ENCODE peak calls at places on chromosomes 13 and 19, in ten cellular contexts. One of them, this sample, is unnamed.

GRCh38 chr19:23528376-23528775 is 133.1 kb upstream of the ZNF91 start:
- DNase-seq in nephron progenitor cell: no peak
- DNase-seq in cardiac muscle cell: no peak
- DNase-seq in colonic mucosa: no peak
- DNase-seq in AG09309: no peak
- DNase-seq in bronchial epithelial cell: peak; percentile 55
- DNase-seq in mucosa of descending colon: no peak
- DNase-seq in RWPE1: peak; percentile 76
- DNase-seq in mesothelial cell of epicardium: no peak
- DNase-seq in psoas muscle: no peak
- DNase-seq in this sample: no peak

GRCh38 chr19:14404322-14404721 is 14.8 kb downstream of the DDX39A start:
- DNase-seq in psoas muscle: no peak
- DNase-seq in bronchial epithelial cell: peak; percentile 34
- DNase-seq in colonic mucosa: no peak
- DNase-seq in AG09309: no peak
- DNase-seq in cardiac muscle cell: no peak
- DNase-seq in RWPE1: no peak
- DNase-seq in mesothelial cell of epicardium: no peak
- DNase-seq in nephron progenitor cell: no peak
- DNase-seq in mucosa of descending colon: no peak
- DNase-seq in this sample: no peak

GRCh38 chr13:38421590-38422560 is 72.2 kb downstream of the UFM1 start:
- DNase-seq in RWPE1: peak; percentile 4
- DNase-seq in psoas muscle: no peak
- DNase-seq in mesothelial cell of epicardium: no peak
- DNase-seq in AG09309: no peak
- DNase-seq in colonic mucosa: no peak
- DNase-seq in mucosa of descending colon: no peak
- DNase-seq in nephron progenitor cell: no peak
- DNase-seq in bronchial epithelial cell: no peak
- DNase-seq in cardiac muscle cell: no peak
- DNase-seq in this sample: no peak

GRCh38 chr19:3450796-3451411 is 29.4 kb downstream of the SMIM24 start:
- DNase-seq in cardiac muscle cell: no peak
- DNase-seq in RWPE1: peak; percentile 68
- DNase-seq in mucosa of descending colon: no peak
- DNase-seq in psoas muscle: peak; percentile 88
- DNase-seq in mesothelial cell of epicardium: no peak
- DNase-seq in AG09309: peak; percentile 98
- DNase-seq in bronchial epithelial cell: peak; percentile 95
- DNase-seq in nephron progenitor cell: no peak
- DNase-seq in colonic mucosa: no peak
- DNase-seq in this sample: no peak

GRCh38 chr19:45879055-45879454 is 6.9 kb downstream of the IRF2BP1 start:
- DNase-seq in mesothelial cell of epicardium: no peak
- DNase-seq in bronchial epithelial cell: no peak
- DNase-seq in cardiac muscle cell: no peak
- DNase-seq in colonic mucosa: no peak
- DNase-seq in nephron progenitor cell: no peak
- DNase-seq in psoas muscle: no peak
- DNase-seq in mucosa of descending colon: no peak
- DNase-seq in RWPE1: no peak
- DNase-seq in AG09309: no peak
- DNase-seq in this sample: no peak

GRCh38 chr19:30319876-30320275 is 52.3 kb upstream of the ZNF536 start:
- DNase-seq in AG09309: no peak
- DNase-seq in nephron progenitor cell: no peak
- DNase-seq in RWPE1: no peak
- DNase-seq in cardiac muscle cell: no peak
- DNase-seq in psoas muscle: no peak
- DNase-seq in mesothelial cell of epicardium: no peak
- DNase-seq in bronchial epithelial cell: no peak
- DNase-seq in colonic mucosa: no peak
- DNase-seq in mucosa of descending colon: no peak
- DNase-seq in this sample: no peak

GRCh38 chr13:106534844-106535551 is 464 bp downstream of the EFNB2 start:
- DNase-seq in cardiac muscle cell: peak; percentile 37
- DNase-seq in bronchial epithelial cell: no peak
- DNase-seq in AG09309: no peak
- DNase-seq in RWPE1: no peak
- DNase-seq in mucosa of descending colon: peak; percentile 65
- DNase-seq in mesothelial cell of epicardium: no peak
- DNase-seq in colonic mucosa: no peak
- DNase-seq in nephron progenitor cell: peak; percentile 53
- DNase-seq in psoas muscle: peak; percentile 72
- DNase-seq in this sample: no peak

GRCh38 chr13:43195112-43195511 is 171.7 kb downstream of the DNAJC15 start:
- DNase-seq in bronchial epithelial cell: no peak
- DNase-seq in mesothelial cell of epicardium: no peak
- DNase-seq in AG09309: no peak
- DNase-seq in RWPE1: no peak
- DNase-seq in mucosa of descending colon: no peak
- DNase-seq in colonic mucosa: no peak
- DNase-seq in psoas muscle: no peak
- DNase-seq in nephron progenitor cell: no peak
- DNase-seq in cardiac muscle cell: no peak
- DNase-seq in this sample: no peak

GRCh38 chr13:43846496-43846895 is 33.0 kb downstream of the CCDC122 start:
- DNase-seq in bronchial epithelial cell: no peak
- DNase-seq in colonic mucosa: no peak
- DNase-seq in cardiac muscle cell: no peak
- DNase-seq in nephron progenitor cell: no peak
- DNase-seq in psoas muscle: no peak
- DNase-seq in mucosa of descending colon: no peak
- DNase-seq in AG09309: no peak
- DNase-seq in mesothelial cell of epicardium: no peak
- DNase-seq in RWPE1: no peak
- DNase-seq in this sample: no peak

GRCh38 chr13:103758222-103758621 is 692.0 kb upstream of the SLC10A2 start:
- DNase-seq in nephron progenitor cell: no peak
- DNase-seq in mucosa of descending colon: no peak
- DNase-seq in bronchial epithelial cell: no peak
- DNase-seq in psoas muscle: no peak
- DNase-seq in RWPE1: no peak
- DNase-seq in colonic mucosa: no peak
- DNase-seq in AG09309: no peak
- DNase-seq in cardiac muscle cell: no peak
- DNase-seq in mesothelial cell of epicardium: no peak
- DNase-seq in this sample: no peak

GRCh38 chr19:49085020-49085867 is at the start of gene SNRNP70:
- DNase-seq in colonic mucosa: peak; percentile 98
- DNase-seq in psoas muscle: peak; percentile 100
- DNase-seq in nephron progenitor cell: peak; percentile 99
- DNase-seq in cardiac muscle cell: peak; percentile 100
- DNase-seq in mesothelial cell of epicardium: peak; percentile 100
- DNase-seq in RWPE1: peak; percentile 100
- DNase-seq in AG09309: peak; percentile 98
- DNase-seq in bronchial epithelial cell: peak; percentile 93
- DNase-seq in mucosa of descending colon: peak; percentile 99
- DNase-seq in this sample: peak; percentile 99
- TF ChIP-seq CTCF in colonic mucosa: no peak
- TF ChIP-seq CTCF in psoas muscle: no peak
- TF ChIP-seq CTCF in nephron progenitor cell: no peak
- TF ChIP-seq CTCF in cardiac muscle cell: no peak
- TF ChIP-seq CTCF in mesothelial cell of epicardium: no peak
- TF ChIP-seq CTCF in RWPE1: no peak
- TF ChIP-seq CTCF in AG09309: no peak
- TF ChIP-seq CTCF in bronchial epithelial cell: no peak
- TF ChIP-seq CTCF in mucosa of descending colon: no peak
- TF ChIP-seq CTCF in this sample: no peak

DNA sequence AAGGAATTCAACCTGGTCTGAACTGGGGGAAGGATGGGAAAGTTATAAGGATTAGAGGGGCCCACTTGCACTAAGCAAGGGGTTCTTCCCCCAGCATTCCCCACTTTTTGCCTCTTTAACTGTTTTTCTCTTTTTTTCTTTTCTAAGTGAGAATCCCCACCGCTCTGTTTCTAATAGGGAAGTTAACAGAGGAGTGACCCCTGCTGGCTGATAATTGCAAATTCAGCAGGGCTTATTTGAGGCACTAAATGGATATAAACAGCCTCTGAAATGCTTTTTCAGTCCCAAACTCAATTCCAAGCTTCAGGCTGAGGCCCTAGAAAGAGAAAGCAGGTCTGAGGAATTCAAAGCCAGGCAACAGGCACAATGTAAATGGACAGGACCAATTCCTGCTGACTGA is 38.2 kb upstream of the CEACAM21 start:
- DNase-seq in nephron progenitor cell: no peak
- DNase-seq in mesothelial cell of epicardium: no peak
- DNase-seq in bronchial epithelial cell: no peak
- DNase-seq in psoas muscle: no peak
- DNase-seq in AG09309: no peak
- DNase-seq in RWPE1: no peak
- DNase-seq in cardiac muscle cell: no peak
- DNase-seq in mucosa of descending colon: no peak
- DNase-seq in colonic mucosa: no peak
- DNase-seq in this sample: no peak
- TF ChIP-seq CTCF in nephron progenitor cell: no peak
- TF ChIP-seq CTCF in mesothelial cell of epicardium: peak; percentile 22
- TF ChIP-seq CTCF in bronchial epithelial cell: peak; percentile 31
- TF ChIP-seq CTCF in psoas muscle: peak; percentile 31
- TF ChIP-seq CTCF in AG09309: peak; percentile 52
- TF ChIP-seq CTCF in RWPE1: peak; percentile 7
- TF ChIP-seq CTCF in cardiac muscle cell: peak; percentile 65
- TF ChIP-seq CTCF in mucosa of descending colon: no peak
- TF ChIP-seq CTCF in colonic mucosa: peak; percentile 40
- TF ChIP-seq CTCF in this sample: no peak

DNA sequence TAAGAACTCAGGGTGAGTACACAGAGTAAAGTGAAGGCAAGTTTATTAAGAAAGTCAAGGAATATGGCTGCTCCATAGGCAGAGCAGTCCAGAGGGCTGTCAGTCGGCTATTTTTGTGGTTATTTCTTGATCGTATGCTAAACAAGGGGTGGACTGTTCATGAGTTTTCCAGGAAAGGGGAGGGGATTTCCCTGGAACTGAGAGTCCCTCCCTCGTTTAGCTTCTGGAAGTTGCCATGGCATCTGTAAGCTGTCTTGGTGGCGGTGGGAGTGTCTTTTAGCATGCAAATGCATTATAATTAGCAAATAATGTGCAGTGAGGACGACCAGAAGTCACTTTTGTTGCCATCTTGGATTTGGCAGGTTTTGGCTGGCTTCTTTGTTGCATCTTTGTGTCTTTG is 5.8 kb upstream of the VSTM1 start:
- DNase-seq in bronchial epithelial cell: no peak
- DNase-seq in AG09309: no peak
- DNase-seq in mesothelial cell of epicardium: no peak
- DNase-seq in colonic mucosa: no peak
- DNase-seq in nephron progenitor cell: no peak
- DNase-seq in RWPE1: no peak
- DNase-seq in psoas muscle: no peak
- DNase-seq in mucosa of descending colon: no peak
- DNase-seq in cardiac muscle cell: no peak
- DNase-seq in this sample: no peak
- TF ChIP-seq CTCF in bronchial epithelial cell: no peak
- TF ChIP-seq CTCF in AG09309: no peak
- TF ChIP-seq CTCF in mesothelial cell of epicardium: no peak
- TF ChIP-seq CTCF in colonic mucosa: no peak
- TF ChIP-seq CTCF in nephron progenitor cell: no peak
- TF ChIP-seq CTCF in RWPE1: no peak
- TF ChIP-seq CTCF in psoas muscle: no peak
- TF ChIP-seq CTCF in mucosa of descending colon: no peak
- TF ChIP-seq CTCF in cardiac muscle cell: no peak
- TF ChIP-seq CTCF in this sample: no peak

DNA sequence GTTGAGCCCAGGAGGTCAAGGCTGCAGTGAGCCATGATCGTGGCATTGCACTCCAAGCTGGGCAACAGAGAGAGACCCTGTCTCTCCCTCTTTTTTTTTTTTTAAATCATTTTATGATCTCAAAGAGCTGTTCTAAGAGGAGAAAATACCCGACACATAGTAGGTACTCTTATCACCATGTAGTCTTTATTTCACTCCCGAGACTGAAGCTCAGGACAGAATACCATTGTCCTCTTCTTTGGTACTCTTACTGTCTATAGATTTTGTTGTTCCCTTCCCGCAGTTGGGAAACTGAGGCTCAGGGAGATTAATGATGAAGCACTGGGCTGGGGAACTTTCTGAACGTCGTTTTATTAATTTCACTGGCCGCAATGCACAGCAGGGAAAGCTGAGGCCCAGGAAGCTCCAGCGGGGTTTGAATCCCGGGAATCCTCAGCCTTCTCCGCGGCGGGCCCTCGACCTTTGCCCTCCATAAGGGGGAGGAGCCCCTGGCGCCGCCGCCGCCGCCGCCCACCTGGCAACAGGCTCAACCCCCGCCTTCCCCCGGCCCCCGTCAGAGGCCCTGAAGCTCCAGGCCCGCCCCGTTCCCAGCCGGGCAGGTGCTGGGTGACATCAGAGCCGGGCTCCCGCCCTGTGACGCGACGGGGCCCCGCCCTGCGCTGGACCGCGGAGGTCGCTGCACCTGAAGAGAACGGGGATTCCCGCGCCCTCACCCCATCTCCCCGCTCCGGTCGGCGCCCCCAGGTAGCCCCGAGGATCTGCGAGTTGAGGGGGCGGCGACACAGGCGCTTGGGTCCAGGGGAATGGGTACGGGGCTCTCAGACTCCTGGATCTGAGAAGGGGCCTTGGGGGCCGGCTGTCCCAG is 1.6 kb downstream of the MYH14 start:
- DNase-seq in mucosa of descending colon: peak; percentile 96
- DNase-seq in AG09309: no peak
- DNase-seq in psoas muscle: peak; percentile 82
- DNase-seq in colonic mucosa: peak; percentile 95
- DNase-seq in cardiac muscle cell: peak; percentile 52
- DNase-seq in bronchial epithelial cell: no peak
- DNase-seq in mesothelial cell of epicardium: peak; percentile 71
- DNase-seq in nephron progenitor cell: peak; percentile 84
- DNase-seq in RWPE1: peak; percentile 71
- DNase-seq in this sample: no peak
- TF ChIP-seq CTCF in mucosa of descending colon: no peak
- TF ChIP-seq CTCF in AG09309: no peak
- TF ChIP-seq CTCF in psoas muscle: no peak
- TF ChIP-seq CTCF in colonic mucosa: no peak
- TF ChIP-seq CTCF in cardiac muscle cell: no peak
- TF ChIP-seq CTCF in bronchial epithelial cell: no peak
- TF ChIP-seq CTCF in mesothelial cell of epicardium: no peak
- TF ChIP-seq CTCF in nephron progenitor cell: no peak
- TF ChIP-seq CTCF in RWPE1: no peak
- TF ChIP-seq CTCF in this sample: no peak

DNA sequence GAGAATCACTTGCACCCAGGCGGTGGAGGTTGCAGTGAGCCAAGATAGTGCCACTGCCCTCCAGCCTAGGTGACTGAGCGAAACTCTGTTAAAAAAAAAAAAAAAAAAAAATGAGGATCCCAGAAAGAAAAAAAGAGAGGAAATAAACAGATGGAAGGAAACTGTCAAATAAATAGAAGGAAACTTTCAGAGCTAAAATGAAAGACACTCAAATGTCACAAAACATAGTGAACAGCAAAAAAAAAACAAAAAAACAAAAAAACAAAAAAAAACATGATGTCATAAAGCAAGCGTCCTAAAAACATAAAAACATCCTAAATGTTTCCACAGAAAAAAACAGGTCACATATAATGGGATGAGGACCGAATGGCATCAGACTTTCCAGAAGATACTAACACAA is 15.0 kb downstream of the MLLT1 start:
- DNase-seq in bronchial epithelial cell: no peak
- DNase-seq in mesothelial cell of epicardium: no peak
- DNase-seq in mucosa of descending colon: no peak
- DNase-seq in AG09309: no peak
- DNase-seq in colonic mucosa: no peak
- DNase-seq in nephron progenitor cell: no peak
- DNase-seq in psoas muscle: no peak
- DNase-seq in RWPE1: no peak
- DNase-seq in cardiac muscle cell: no peak
- DNase-seq in this sample: no peak
- TF ChIP-seq CTCF in bronchial epithelial cell: no peak
- TF ChIP-seq CTCF in mesothelial cell of epicardium: no peak
- TF ChIP-seq CTCF in mucosa of descending colon: no peak
- TF ChIP-seq CTCF in AG09309: no peak
- TF ChIP-seq CTCF in colonic mucosa: no peak
- TF ChIP-seq CTCF in nephron progenitor cell: no peak
- TF ChIP-seq CTCF in psoas muscle: no peak
- TF ChIP-seq CTCF in RWPE1: no peak
- TF ChIP-seq CTCF in cardiac muscle cell: no peak
- TF ChIP-seq CTCF in this sample: no peak

This sample was measured in D721Med.